ENCODE peak calls at places on chromosomes 5 and 9, in nine cellular contexts. C, B, Y, Q, E, O, K, U and W are unnamed samples.

GRCh38 chr5:63125392-63125791 is 546.8 kb downstream of the LRRC70 start:
- DNase-seq in C (no peak), B (no peak), Y (no peak), Q (no peak), E (no peak), O (no peak), K (no peak), U (no peak), W (no peak)

GRCh38 chr5:42057254-42057690 is 132.2 kb downstream of the FBXO4 start:
- DNase-seq in C (peak), B (peak), Y (peak), Q (peak), E (peak), O (no peak), K (peak), U (no peak), W (no peak)

GRCh38 chr9:10525972-10526371 is 86.8 kb downstream of the PTPRD start:
- DNase-seq in C (no peak), B (no peak), Y (no peak), Q (no peak), E (no peak), O (no peak), K (no peak), U (no peak), W (no peak)

GRCh38 chr9:3992924-3993323 is 306.9 kb downstream of the GLIS3 start:
- DNase-seq in C (no peak), B (no peak), Y (no peak), Q (no peak), E (no peak), O (no peak), K (no peak), U (no peak), W (no peak)

GRCh38 chr5:129122560-129122959 is 28.0 kb downstream of the ISOC1 start:
- DNase-seq in C (no peak), B (no peak), Y (no peak), Q (no peak), E (no peak), O (no peak), K (no peak), U (no peak), W (no peak)

GRCh38 chr5:163758283-163758711 is 252.9 kb downstream of the MAT2B start:
- DNase-seq in C (no peak), B (no peak), Y (no peak), Q (no peak), E (no peak), O (no peak), K (no peak), U (no peak), W (no peak)

GRCh38 chr9:2964485-2964884 is 120.6 kb upstream of the PUM3 start:
- DNase-seq in C (no peak), B (no peak), Y (no peak), Q (no peak), E (no peak), O (no peak), K (no peak), U (no peak), W (no peak)

GRCh38 chr5:133319905-133320520 is 268.2 kb downstream of the HSPA4 start:
- DNase-seq in C (no peak), B (no peak), Y (peak), Q (no peak), E (no peak), O (no peak), K (peak), U (no peak), W (no peak)

GRCh38 chr9:37156781-37157356 is 36.5 kb downstream of the ZCCHC7 start:
- DNase-seq in C (no peak), B (no peak), Y (no peak), Q (no peak), E (no peak), O (no peak), K (no peak), U (no peak), W (no peak)

GRCh38 chr9:95726756-95727155 is 148.7 kb upstream of the ERCC6L2 start:
- DNase-seq in C (peak), B (no peak), Y (peak), Q (no peak), E (no peak), O (no peak), K (peak), U (no peak), W (no peak)

GRCh38 chr5:78887384-78888118 is 97.6 kb downstream of the ARSB start:
- DNase-seq in C (no peak), B (no peak), Y (no peak), Q (no peak), E (peak), O (no peak), K (no peak), U (no peak), W (no peak)

GRCh38 chr5:67511911-67512310 is 315.3 kb upstream of the CD180 start:
- DNase-seq in C (no peak), B (no peak), Y (no peak), Q (no peak), E (no peak), O (no peak), K (no peak), U (no peak), W (no peak)

GRCh38 chr5:56460681-56461191 is 227.6 kb upstream of the ANKRD55 start:
- DNase-seq in C (peak), B (no peak), Y (no peak), Q (no peak), E (no peak), O (no peak), K (no peak), U (no peak), W (no peak)

GRCh38 chr5:84961903-84962302 is 577.2 kb upstream of the EDIL3 start:
- DNase-seq in C (no peak), B (no peak), Y (no peak), Q (no peak), E (no peak), O (no peak), K (no peak), U (peak), W (no peak)

GRCh38 chr5:98458004-98458403 is 315.5 kb upstream of the RGMB start:
- DNase-seq in C (no peak), B (no peak), Y (no peak), Q (no peak), E (no peak), O (no peak), K (no peak), U (no peak), W (no peak)

GRCh38 chr9:93062364-93062763 is 3.9 kb downstream of the SUSD3 start:
- DNase-seq in C (no peak), B (no peak), Y (no peak), Q (no peak), E (no peak), O (no peak), K (no peak), U (no peak), W (no peak)

GRCh38 chr5:65672787-65673186 is 48.0 kb downstream of the SHLD3 start:
- DNase-seq in C (no peak), B (no peak), Y (no peak), Q (no peak), E (no peak), O (no peak), K (no peak), U (no peak), W (no peak)

GRCh38 chr5:83348281-83348780 is 123.2 kb upstream of the VCAN start:
- DNase-seq in C (no peak), B (no peak), Y (no peak), Q (no peak), E (no peak), O (no peak), K (no peak), U (no peak), W (no peak)

GRCh38 chr5:113256671-113257452 is 177.9 kb downstream of the TSSK1B start:
- DNase-seq in C (no peak), B (no peak), Y (no peak), Q (no peak), E (no peak), O (no peak), K (no peak), U (no peak), W (no peak)

GRCh38 chr5:37723147-37723961 is 116.5 kb downstream of the GDNF start:
- DNase-seq in C (no peak), B (no peak), Y (peak), Q (no peak), E (no peak), O (no peak), K (peak), U (no peak), W (no peak)

GRCh38 chr9:128689820-128690683 is 1.0 kb downstream of the SET start:
- DNase-seq in C (no peak), B (peak), Y (peak), Q (peak), E (no peak), O (no peak), K (peak), U (peak), W (no peak)

GRCh38 chr5:61162832-61163567 is 732 bp upstream of the SMIM15 start:
- DNase-seq in C (peak), B (no peak), Y (peak), Q (no peak), E (no peak), O (no peak), K (peak), U (no peak), W (no peak)

GRCh38 chr9:32572900-32573523 is at the start of gene NDUFB6:
- DNase-seq in C (peak), B (peak), Y (peak), Q (peak), E (peak), O (peak), K (peak), U (peak), W (peak)
- TF ChIP-seq POLR2A in C (peak), B (peak), Y (peak), Q (no peak), E (peak), O (peak), K (peak), U (peak), W (peak)

DNA sequence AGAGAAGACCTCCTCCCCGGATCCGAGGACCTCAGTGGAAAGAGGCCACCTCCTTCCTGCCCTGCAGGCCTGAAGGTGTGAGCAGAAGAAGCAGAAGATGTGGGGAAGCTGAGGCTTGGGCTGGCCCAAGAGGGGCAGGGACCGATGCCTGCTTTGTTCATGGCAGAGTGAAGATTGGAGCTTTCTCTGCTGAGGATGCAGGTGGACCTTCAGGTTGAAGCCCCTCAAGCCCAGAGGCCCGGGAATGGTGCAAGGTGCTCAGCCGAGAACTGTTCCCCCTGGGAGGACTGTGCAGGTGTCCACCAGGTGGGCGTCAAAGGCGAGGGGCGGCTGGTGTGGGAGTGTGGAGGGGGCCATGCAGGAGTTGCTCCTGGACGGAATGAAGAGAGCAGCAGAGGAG is 277.9 kb upstream of the IRX2 start:
- DNase-seq in C (no peak), B (no peak), Y (no peak), Q (no peak), E (no peak), O (peak), K (no peak), U (no peak), W (no peak)
- TF ChIP-seq EP300 in C (no peak), B (no peak), Y (no peak), Q (no peak), E (no peak), O (no peak), K (no peak), U (no peak), W (no peak)

GRCh38 chr5:178367351-178368120 is 134.9 kb upstream of the PHYKPL start:
- DNase-seq in C (no peak), B (no peak), Y (no peak), Q (no peak), E (no peak), O (no peak), K (no peak), U (no peak), W (no peak)

GRCh38 chr5:178363501-178364325 is 131.1 kb upstream of the PHYKPL start:
- DNase-seq in C (no peak), B (no peak), Y (no peak), Q (no peak), E (no peak), O (no peak), K (no peak), U (no peak), W (no peak)

GRCh38 chr5:178361657-178362445 is 129.2 kb upstream of the PHYKPL start:
- DNase-seq in C (no peak), B (no peak), Y (no peak), Q (no peak), E (no peak), O (no peak), K (no peak), U (no peak), W (no peak)

GRCh38 chr5:178365501-178366440 is 133.2 kb upstream of the PHYKPL start:
- DNase-seq in C (no peak), B (no peak), Y (no peak), Q (no peak), E (no peak), O (no peak), K (no peak), U (peak), W (no peak)

DNA sequence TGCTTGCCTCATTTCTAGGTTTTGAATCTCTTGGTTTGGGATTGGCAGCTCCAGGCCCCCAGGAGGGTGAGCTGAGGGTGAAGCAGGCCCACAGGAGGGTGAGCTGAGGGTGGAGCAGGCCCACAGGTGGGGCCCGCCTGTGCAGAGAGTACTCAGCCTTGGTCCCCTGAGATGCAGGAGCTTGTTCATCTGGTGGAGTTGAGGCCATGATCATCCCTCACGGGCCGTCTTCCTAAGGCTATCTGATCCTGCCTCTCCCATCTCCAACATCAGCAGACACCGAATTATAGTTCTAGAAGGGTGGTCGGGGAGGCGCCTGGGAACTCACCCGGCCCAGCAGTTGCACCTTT is 131.7 kb upstream of the PHYKPL start:
- DNase-seq in C (no peak), B (no peak), Y (no peak), Q (no peak), E (no peak), O (no peak), K (no peak), U (no peak), W (no peak)
- TF ChIP-seq POLR2A in C (no peak), B (no peak), Y (no peak), Q (no peak), E (no peak), O (no peak), K (no peak), U (no peak), W (no peak)

GRCh38 chr5:109487753-109488420 is 78.1 kb upstream of the PJA2 start:
- DNase-seq in C (no peak), B (no peak), Y (no peak), Q (no peak), E (no peak), O (no peak), K (no peak), U (peak), W (no peak)
- TF ChIP-seq EP300 in C (no peak), B (no peak), Y (no peak), Q (no peak), E (no peak), O (no peak), K (no peak), U (no peak), W (no peak)

GRCh38 chr9:114156658-114157421 is 1.5 kb downstream of the COL27A1 start:
- DNase-seq in C (no peak), B (peak), Y (peak), Q (peak), E (no peak), O (no peak), K (no peak), U (peak), W (peak)

GRCh38 chr9:114155967-114156294 is 594 bp downstream of the COL27A1 start:
- DNase-seq in C (no peak), B (peak), Y (no peak), Q (no peak), E (no peak), O (no peak), K (no peak), U (peak), W (no peak)

GRCh38 chr9:114156311-114156657 is 947 bp downstream of the COL27A1 start:
- DNase-seq in C (no peak), B (no peak), Y (no peak), Q (peak), E (no peak), O (no peak), K (no peak), U (no peak), W (no peak)

GRCh38 chr9:114154597-114155102 is 687 bp upstream of the COL27A1 start:
- DNase-seq in C (no peak), B (no peak), Y (no peak), Q (no peak), E (no peak), O (no peak), K (no peak), U (no peak), W (no peak)

DNA sequence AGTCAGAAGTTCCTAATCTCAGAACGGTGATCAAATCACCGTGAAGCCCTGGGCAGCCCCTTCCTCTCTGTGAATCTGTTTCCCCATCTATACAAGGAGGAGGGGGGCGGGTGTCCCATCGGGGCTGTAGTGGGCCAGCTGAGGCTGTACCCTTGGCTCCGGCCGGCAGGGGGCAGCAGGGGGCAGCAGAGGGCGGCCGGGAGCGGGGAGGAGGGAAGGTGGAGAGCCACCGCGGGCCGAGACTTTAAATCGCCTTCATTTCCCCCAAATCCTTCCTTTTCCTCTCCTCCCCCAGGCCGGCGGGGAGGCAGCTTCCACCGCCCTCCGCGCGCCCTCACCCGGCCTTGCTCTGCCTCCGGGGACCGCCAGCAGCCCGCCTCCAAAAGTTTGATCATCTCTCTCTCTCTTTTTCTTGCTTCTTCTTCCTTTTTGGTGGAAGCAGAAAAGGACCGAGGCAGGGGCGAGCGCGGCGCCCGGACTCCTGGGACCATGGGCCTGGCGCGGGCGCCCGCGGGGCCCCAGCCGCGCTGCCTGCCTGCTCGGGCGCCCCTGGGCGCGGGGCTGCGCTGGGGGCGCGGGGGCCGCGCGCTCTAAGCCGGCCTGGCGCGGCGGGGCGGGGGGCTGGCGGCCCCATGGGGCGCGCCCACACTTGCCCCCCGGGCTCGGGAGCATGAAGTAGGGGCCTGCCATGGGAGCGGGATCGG is at the start of gene COL27A1:
- DNase-seq in C (peak), B (peak), Y (peak), Q (peak), E (no peak), O (peak), K (peak), U (peak), W (peak)
- TF ChIP-seq POLR2A in C (no peak), B (no peak), Y (peak), Q (no peak), E (no peak), O (no peak), K (no peak), U (no peak), W (no peak)

DNA sequence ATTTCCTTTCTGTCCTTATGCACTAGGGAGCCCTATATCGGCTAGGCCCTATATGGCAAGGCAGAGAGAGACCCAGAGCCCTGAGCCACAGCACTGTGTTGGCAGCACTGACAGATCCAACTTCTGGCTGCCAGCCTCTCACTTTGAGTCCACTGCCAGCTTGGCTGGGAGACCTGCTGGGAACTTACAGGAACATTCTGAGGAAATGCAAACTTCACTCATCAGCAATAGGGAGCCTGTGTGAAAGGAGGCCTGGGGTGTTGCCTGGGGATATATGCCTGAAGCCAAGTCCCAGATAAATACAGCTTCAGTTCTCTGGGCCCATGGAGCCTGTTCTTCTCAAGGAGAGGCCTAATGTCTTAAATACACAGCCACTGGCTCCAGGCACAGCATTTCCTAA is 78.0 kb downstream of the ADRB2 start:
- DNase-seq in C (no peak), B (no peak), Y (no peak), Q (peak), E (no peak), O (no peak), K (no peak), U (no peak), W (no peak)
- TF ChIP-seq EP300 in C (no peak), B (no peak), Y (no peak), Q (no peak), E (no peak), O (no peak), K (no peak), U (no peak), W (no peak)

GRCh38 chr5:172765766-172766286 is 5.2 kb downstream of the DUSP1 start:
- DNase-seq in C (no peak), B (peak), Y (peak), Q (no peak), E (no peak), O (no peak), K (no peak), U (no peak), W (peak)

GRCh38 chr5:172768573-172769323 is 2.2 kb downstream of the DUSP1 start:
- DNase-seq in C (no peak), B (peak), Y (peak), Q (peak), E (no peak), O (no peak), K (no peak), U (peak), W (no peak)

GRCh38 chr5:172768098-172768572 is 2.9 kb downstream of the DUSP1 start:
- DNase-seq in C (no peak), B (no peak), Y (no peak), Q (no peak), E (no peak), O (no peak), K (no peak), U (no peak), W (no peak)

GRCh38 chr5:172764861-172765765 is 5.9 kb downstream of the DUSP1 start:
- DNase-seq in C (peak), B (peak), Y (peak), Q (peak), E (peak), O (peak), K (peak), U (peak), W (peak)

GRCh38 chr5:172766287-172767104 is 4.5 kb downstream of the DUSP1 start:
- DNase-seq in C (peak), B (peak), Y (peak), Q (peak), E (no peak), O (peak), K (no peak), U (no peak), W (peak)
- TF ChIP-seq POLR2A in C (no peak), B (no peak), Y (peak), Q (no peak), E (no peak), O (peak), K (no peak), U (peak), W (peak)

GRCh38 chr5:1316941-1317340 is 22.1 kb upstream of the TERT start:
- DNase-seq in C (no peak), B (no peak), Y (no peak), Q (no peak), E (no peak), O (no peak), K (no peak), U (no peak), W (no peak)
- TF ChIP-seq EP300 in C (no peak), B (no peak), Y (no peak), Q (no peak), E (no peak), O (no peak), K (no peak), U (no peak), W (no peak)

GRCh38 chr9:133405508-133406009 is 12.3 kb downstream of the REXO4 start:
- DNase-seq in C (no peak), B (no peak), Y (no peak), Q (no peak), E (no peak), O (no peak), K (no peak), U (no peak), W (no peak)

GRCh38 chr9:133406039-133406438 is 11.8 kb downstream of the REXO4 start:
- DNase-seq in C (no peak), B (no peak), Y (no peak), Q (no peak), E (no peak), O (no peak), K (no peak), U (no peak), W (no peak)

GRCh38 chr9:133404440-133405002 is 13.3 kb downstream of the REXO4 start:
- DNase-seq in C (no peak), B (no peak), Y (no peak), Q (no peak), E (no peak), O (no peak), K (no peak), U (no peak), W (no peak)

GRCh38 chr9:133402689-133403088 is 15.1 kb downstream of the REXO4 start:
- DNase-seq in C (no peak), B (no peak), Y (no peak), Q (no peak), E (no peak), O (no peak), K (no peak), U (no peak), W (no peak)

GRCh38 chr9:133403766-133404439 is 13.9 kb downstream of the REXO4 start:
- DNase-seq in C (peak), B (no peak), Y (peak), Q (peak), E (no peak), O (no peak), K (peak), U (no peak), W (no peak)
- TF ChIP-seq POLR2A in C (no peak), B (no peak), Y (no peak), Q (no peak), E (no peak), O (no peak), K (no peak), U (no peak), W (no peak)